ENCODE peak calls at places on chromosomes 12 and 14, in seven cellular contexts. W, Q, R, S, D, I and M are unnamed samples.

GRCh38 chr12:110670161-110670701 is 18.7 kb downstream of the HVCN1 start:
- DNase-seq in W (no peak), Q (no peak), R (no peak), S (no peak), D (no peak), I (no peak), M (no peak)

GRCh38 chr12:133010657-133011297 is 24.6 kb downstream of the ZNF26 start:
- DNase-seq in W (no peak), Q (no peak), R (no peak), S (no peak), D (peak; percentile 0), I (no peak), M (no peak)

GRCh38 chr12:54425696-54426095 is 6.6 kb upstream of the ITGA5 start:
- DNase-seq in W (no peak), Q (no peak), R (no peak), S (no peak), D (no peak), I (no peak), M (no peak)

GRCh38 chr14:57058319-57058718 is 210.4 kb downstream of the EXOC5 start:
- DNase-seq in W (no peak), Q (no peak), R (no peak), S (no peak), D (no peak), I (no peak), M (no peak)

GRCh38 chr12:31309279-31309678 is 16.7 kb downstream of the SINHCAF start:
- DNase-seq in W (no peak), Q (no peak), R (no peak), S (no peak), D (no peak), I (no peak), M (no peak)

GRCh38 chr14:46250113-46250703 is 401.4 kb downstream of the RPL10L start:
- DNase-seq in W (peak; percentile 64), Q (no peak), R (no peak), S (no peak), D (no peak), I (no peak), M (no peak)

GRCh38 chr12:96294831-96295230 is 100.7 kb downstream of the ELK3 start:
- DNase-seq in W (peak; percentile 7), Q (no peak), R (no peak), S (no peak), D (no peak), I (no peak), M (no peak)

GRCh38 chr12:2324375-2324774 is 271.6 kb downstream of the CACNA1C start:
- DNase-seq in W (no peak), Q (no peak), R (no peak), S (no peak), D (no peak), I (no peak), M (no peak)

GRCh38 chr12:121823101-121823726 is 19.4 kb downstream of the SETD1B start:
- DNase-seq in W (no peak), Q (no peak), R (no peak), S (no peak), D (no peak), I (no peak), M (no peak)

GRCh38 chr12:50980545-50980944 is 28.2 kb downstream of the HIGD1C start:
- DNase-seq in W (no peak), Q (no peak), R (no peak), S (no peak), D (no peak), I (no peak), M (no peak)

GRCh38 chr12:100141666-100141997 is 1.0 kb downstream of the BLTP3B start:
- DNase-seq in W (peak; percentile 91), Q (no peak), R (peak; percentile 65), S (no peak), D (peak; percentile 81), I (no peak), M (peak; percentile 54)

GRCh38 chr12:17818931-17819330 is 271.1 kb downstream of the RERGL start:
- DNase-seq in W (no peak), Q (no peak), R (no peak), S (no peak), D (no peak), I (no peak), M (no peak)

GRCh38 chr14:94136575-94137331 is 7.3 kb upstream of the IFI27L2 start:
- DNase-seq in W (peak; percentile 90), Q (peak; percentile 92), R (peak; percentile 86), S (peak; percentile 81), D (peak; percentile 27), I (peak; percentile 74), M (peak; percentile 78)

GRCh38 chr12:49662998-49663843 is 39.9 kb downstream of the PRPF40B start:
- DNase-seq in W (peak; percentile 44), Q (peak; percentile 73), R (peak; percentile 62), S (peak; percentile 16), D (peak; percentile 73), I (no peak), M (no peak)

GRCh38 chr12:62331306-62331705 is 71.1 kb downstream of the USP15 start:
- DNase-seq in W (no peak), Q (no peak), R (no peak), S (no peak), D (no peak), I (no peak), M (no peak)

GRCh38 chr12:2489266-2489665 is 305.5 kb upstream of the FKBP4 start:
- DNase-seq in W (no peak), Q (no peak), R (no peak), S (no peak), D (no peak), I (no peak), M (no peak)

GRCh38 chr12:51150777-51151176 is 22.2 kb downstream of the TFCP2 start:
- DNase-seq in W (no peak), Q (no peak), R (no peak), S (no peak), D (no peak), I (no peak), M (no peak)

GRCh38 chr12:51082561-51083139 is 746 bp downstream of the CSRNP2 start:
- DNase-seq in W (peak; percentile 32), Q (no peak), R (peak; percentile 19), S (no peak), D (no peak), I (no peak), M (peak; percentile 9)

GRCh38 chr12:98544741-98545140 is 29.4 kb downstream of the TMPO start:
- DNase-seq in W (no peak), Q (no peak), R (no peak), S (no peak), D (no peak), I (no peak), M (no peak)

GRCh38 chr12:50614167-50614762 is 109.5 kb downstream of the DIP2B start:
- DNase-seq in W (no peak), Q (no peak), R (no peak), S (no peak), D (no peak), I (no peak), M (no peak)

GRCh38 chr14:71371711-71372396 is 464.6 kb downstream of the PCNX1 start:
- DNase-seq in W (peak; percentile 78), Q (no peak), R (no peak), S (no peak), D (no peak), I (no peak), M (no peak)

GRCh38 chr12:98416845-98417244 is 98.5 kb upstream of the TMPO start:
- DNase-seq in W (peak; percentile 34), Q (no peak), R (no peak), S (no peak), D (no peak), I (no peak), M (peak; percentile 44)

GRCh38 chr14:88868558-88869159 is 44.2 kb downstream of the TTC8 start:
- DNase-seq in W (peak; percentile 56), Q (no peak), R (no peak), S (no peak), D (no peak), I (no peak), M (peak; percentile 3)

GRCh38 chr12:132397934-132398385 is 68.6 kb upstream of the GALNT9 start:
- DNase-seq in W (no peak), Q (peak; percentile 41), R (no peak), S (no peak), D (no peak), I (no peak), M (no peak)